ENCODE peak calls at places on chromosome 1, in four cellular contexts. X is stimulated activated CD8-positive, alpha-beta memory T cell treated with anti-CD3 and anti-CD28 coated beads, Interleukin-12 subunit alpha, Interleukin-12 subunit beta, amount 100 ng/mL, for 4 hours; F is CD8-positive, alpha-beta T cell; D is heart right ventricle. Y is an unnamed sample.

GRCh38 chr1:119984771-119985170 is 84.7 kb downstream of the NOTCH2 start:
- DNase-seq in X (no peak), F (no peak), D (no peak), Y (no peak)

GRCh38 chr1:24743404-24744211 is 1.6 kb upstream of the CLIC4 start:
- DNase-seq in X (no peak), F (no peak), D (no peak), Y (no peak)

GRCh38 chr1:171084091-171084490 is 6.6 kb upstream of the FMO3 start:
- DNase-seq in X (no peak), F (no peak), D (no peak), Y (no peak)

GRCh38 chr1:11373029-11373964 is 100.3 kb downstream of the UBIAD1 start:
- DNase-seq in X (no peak), F (no peak), D (no peak), Y (no peak)

GRCh38 chr1:81834268-81834667 is 33.5 kb downstream of the ADGRL2 start:
- DNase-seq in X (no peak), F (no peak), D (no peak), Y (peak)

GRCh38 chr1:168387781-168388760 is 107.4 kb downstream of the TBX19 start:
- DNase-seq in X (no peak), F (no peak), D (no peak), Y (no peak)

GRCh38 chr1:33515607-33516006 is 43.2 kb downstream of the ZSCAN20 start:
- DNase-seq in X (no peak), F (no peak), D (peak), Y (no peak)

GRCh38 chr1:15733726-15734226 is 2.3 kb upstream of the SLC25A34 start:
- DNase-seq in X (no peak), F (no peak), D (no peak), Y (no peak)

GRCh38 chr1:29245876-29246275 is 9.6 kb downstream of the PTPRU start:
- DNase-seq in X (no peak), F (no peak), D (no peak), Y (peak)

Y was measured in hepatic stellate cell.